ENCODE peak calls at places on chromosomes 4 and X, in eight cellular contexts. X is DMS153; T is activated naive CD4-positive, alpha-beta T cell; B is HEK293T; P is stimulated activated CD4-positive, alpha-beta T cell treated with anti-CD3 and anti-CD28 coated beads, Interleukin-4, amount 100 ng/mL, for 4 hours; G is fibroblast of the conjunctiva; R is heart left ventricle; O is NCI-H2171. L is an unnamed sample.

GRCh38 chr4:155032521-155033229 is 175.8 kb upstream of the NPY2R start:
- DNase-seq in X (no peak), T (no peak), B (no peak), P (no peak), G (no peak), R (no peak), O (no peak), L (no peak)

GRCh38 chrX:150446995-150447394 is 83.9 kb downstream of the MAMLD1 start:
- DNase-seq in X (no peak), T (no peak), B (no peak), P (no peak), G (no peak), R (no peak), O (no peak), L (no peak)

GRCh38 chr4:71498002-71498401 is 159.2 kb downstream of the SLC4A4 start:
- DNase-seq in X (peak; percentile 73), T (no peak), B (no peak), P (no peak), G (no peak), R (no peak), O (no peak), L (peak; percentile 8)

GRCh38 chr4:89889289-89889688 is 5.4 kb upstream of the MMRN1 start:
- DNase-seq in X (no peak), T (no peak), B (no peak), P (no peak), G (no peak), R (no peak), O (no peak), L (no peak)

GRCh38 chrX:7117587-7117986 is 29.9 kb upstream of the STS start:
- DNase-seq in X (no peak), T (no peak), B (no peak), P (no peak), G (no peak), R (no peak), O (no peak), L (no peak)

GRCh38 chr4:47383829-47384427 is 79.6 kb downstream of the COMMD8 start:
- DNase-seq in X (peak; percentile 0), T (no peak), B (peak; percentile 9), P (no peak), G (peak; percentile 13), R (no peak), O (peak; percentile 7), L (peak; percentile 77)

GRCh38 chrX:24796204-24796603 is 102.5 kb downstream of the POLA1 start:
- DNase-seq in X (no peak), T (no peak), B (no peak), P (no peak), G (no peak), R (no peak), O (no peak), L (no peak)

GRCh38 chrX:101385795-101386541 is at the start of gene BTK:
- DNase-seq in X (no peak), T (no peak), B (no peak), P (no peak), G (no peak), R (no peak), O (no peak), L (no peak)

GRCh38 chr4:69860007-69860406 is at the start of gene SULT1E1:
- DNase-seq in X (no peak), T (no peak), B (no peak), P (no peak), G (peak; percentile 61), R (no peak), O (no peak), L (no peak)

GRCh38 chr4:141643557-141643956 is 7.2 kb downstream of the IL15 start:
- DNase-seq in X (no peak), T (no peak), B (no peak), P (no peak), G (peak; percentile 42), R (no peak), O (no peak), L (peak; percentile 64)

GRCh38 chr4:95170176-95170575 is 378.6 kb downstream of the UNC5C start:
- DNase-seq in X (no peak), T (no peak), B (no peak), P (no peak), G (no peak), R (no peak), O (no peak), L (no peak)

GRCh38 chr4:44679060-44679459 is 840 bp downstream of the GUF1 start:
- DNase-seq in X (no peak), T (no peak), B (no peak), P (no peak), G (no peak), R (no peak), O (no peak), L (no peak)

GRCh38 chr4:99134586-99134985 is 9.5 kb downstream of the ADH4 start:
- DNase-seq in X (no peak), T (no peak), B (no peak), P (no peak), G (no peak), R (no peak), O (no peak), L (no peak)

GRCh38 chr4:74284074-74284473 is 24.2 kb upstream of the EPGN start:
- DNase-seq in X (no peak), T (no peak), B (no peak), P (no peak), G (no peak), R (no peak), O (no peak), L (peak; percentile 66)

GRCh38 chrX:118756111-118756510 is 28.7 kb downstream of the IL13RA1 start:
- DNase-seq in X (no peak), T (no peak), B (no peak), P (no peak), G (no peak), R (no peak), O (no peak), L (no peak)

GRCh38 chr4:10158355-10158942 is 41.9 kb upstream of the WDR1 start:
- DNase-seq in X (no peak), T (no peak), B (no peak), P (no peak), G (peak; percentile 18), R (no peak), O (no peak), L (peak; percentile 27)

GRCh38 chr4:36824682-36825081 is 419.9 kb upstream of the NWD2 start:
- DNase-seq in X (no peak), T (no peak), B (no peak), P (no peak), G (no peak), R (no peak), O (no peak), L (no peak)

L was measured in adipocyte.